ENCODE peak calls at places on chromosomes 12 and 14, in six cellular contexts. C, H, X, K, Y and E are unnamed samples.

GRCh38 chr12:2672863-2673262 is 121.9 kb upstream of the FKBP4 start:
- DNase-seq in C (no peak), H (no peak), X (no peak), K (no peak), Y (no peak), E (no peak)

GRCh38 chr12:117148642-117149041 is 41.6 kb downstream of the FBXO21 start:
- DNase-seq in C (no peak), H (no peak), X (no peak), K (no peak), Y (no peak), E (no peak)

GRCh38 chr12:54523637-54524036 is 25.8 kb upstream of the PDE1B start:
- DNase-seq in C (no peak), H (no peak), X (no peak), K (no peak), Y (no peak), E (no peak)

GRCh38 chr12:110708917-110709316 is 20.0 kb upstream of the HVCN1 start:
- DNase-seq in C (no peak), H (no peak), X (no peak), K (no peak), Y (no peak), E (no peak)

GRCh38 chr12:52010692-52011601 is 4.2 kb downstream of the TAMALIN start:
- DNase-seq in C (no peak), H (no peak), X (no peak), K (no peak), Y (no peak), E (no peak)

GRCh38 chr14:101215936-101216335 is 312.4 kb upstream of the RTL1 start:
- DNase-seq in C (no peak), H (no peak), X (no peak), K (no peak), Y (peak), E (no peak)

GRCh38 chr12:40451661-40452060 is 226.9 kb downstream of the LRRK2 start:
- DNase-seq in C (no peak), H (no peak), X (no peak), K (no peak), Y (no peak), E (no peak)

GRCh38 chr14:70339970-70340369 is 19.5 kb downstream of the COX16 start:
- DNase-seq in C (no peak), H (no peak), X (no peak), K (no peak), Y (no peak), E (no peak)

GRCh38 chr12:2624543-2625266 is 170.1 kb upstream of the FKBP4 start:
- DNase-seq in C (no peak), H (peak), X (no peak), K (no peak), Y (no peak), E (no peak)

DNA sequence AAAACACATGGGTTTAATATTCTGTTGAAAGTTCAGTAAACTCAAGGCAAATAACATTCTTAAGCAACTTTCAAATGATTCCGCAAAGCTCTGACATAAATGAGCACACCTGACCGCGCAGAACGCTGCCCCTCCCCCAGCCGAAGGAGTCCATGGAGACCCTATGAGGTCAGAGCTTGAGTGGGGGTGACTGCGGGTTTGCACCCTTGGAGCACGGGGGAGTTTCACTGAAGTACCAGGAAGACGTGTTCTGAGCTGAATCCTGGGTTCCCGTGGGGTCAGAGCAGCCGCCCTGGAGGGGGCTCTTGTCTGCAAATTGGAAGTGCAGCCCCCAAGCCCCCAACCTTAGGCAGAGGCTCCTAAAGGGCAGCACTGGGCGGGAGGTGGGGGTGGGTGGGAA is 324.1 kb upstream of the SFSWAP start:
- DNase-seq in C (no peak), H (no peak), X (no peak), K (no peak), Y (no peak), E (no peak)
- TF ChIP-seq CTCF in C (no peak), H (no peak), X (no peak), K (no peak), Y (no peak), E (no peak)

GRCh38 chr14:89400529-89400928 is 16.5 kb downstream of the FOXN3 start:
- DNase-seq in C (no peak), H (no peak), X (no peak), K (no peak), Y (no peak), E (no peak)

GRCh38 chr14:89401241-89401640 is 15.8 kb downstream of the FOXN3 start:
- DNase-seq in C (no peak), H (no peak), X (no peak), K (no peak), Y (no peak), E (no peak)

GRCh38 chr14:89399157-89399556 is 17.9 kb downstream of the FOXN3 start:
- DNase-seq in C (no peak), H (no peak), X (no peak), K (no peak), Y (peak), E (no peak)

GRCh38 chr14:89397569-89397968 is 19.5 kb downstream of the FOXN3 start:
- DNase-seq in C (no peak), H (no peak), X (no peak), K (no peak), Y (no peak), E (no peak)

DNA sequence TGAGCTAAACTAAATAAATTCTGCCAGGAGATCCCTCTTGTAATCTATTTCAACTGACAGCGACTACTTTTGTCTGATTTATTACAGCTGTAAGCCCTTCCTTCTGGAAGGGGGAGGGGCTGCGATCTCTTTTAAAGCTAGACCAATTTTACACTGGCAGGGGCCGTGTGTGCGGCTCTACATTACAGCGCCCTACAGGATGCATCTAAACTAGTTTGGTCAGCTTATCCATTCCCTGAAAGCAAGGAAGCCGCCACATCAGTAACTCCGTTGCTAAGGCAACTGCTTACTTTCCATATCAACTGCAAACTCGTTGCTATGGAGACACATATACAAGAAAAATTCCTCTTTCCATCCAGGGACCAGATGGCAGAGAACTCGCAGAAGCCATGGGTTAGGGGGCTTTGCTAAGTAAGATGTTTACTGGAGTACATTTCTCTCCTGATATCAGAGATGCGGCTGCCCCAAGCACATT is 17.4 kb downstream of the FOXN3 start:
- DNase-seq in C (no peak), H (peak), X (no peak), K (no peak), Y (peak), E (no peak)
- TF ChIP-seq CTCF in C (no peak), H (no peak), X (no peak), K (no peak), Y (no peak), E (no peak)

DNA sequence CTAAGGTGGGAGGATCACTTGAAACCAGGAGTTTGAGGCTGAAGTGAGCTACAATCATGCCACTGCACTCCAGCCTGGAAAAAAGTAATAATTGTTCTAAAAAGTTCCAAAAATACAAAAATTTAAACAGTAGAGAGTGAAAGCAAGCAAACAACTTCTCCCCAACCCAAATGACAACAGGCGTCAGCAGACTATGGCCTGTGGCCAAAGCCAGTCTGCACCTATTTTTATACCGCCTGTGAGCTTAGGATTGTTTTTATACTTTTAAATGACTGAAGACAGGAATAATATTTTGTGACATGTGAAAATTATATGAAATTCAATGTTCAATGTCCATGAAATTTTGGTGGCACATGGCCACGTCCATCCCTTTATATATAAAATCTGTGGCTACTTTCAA is 48.2 kb upstream of the TMCC3 start:
- DNase-seq in C (no peak), H (no peak), X (no peak), K (no peak), Y (no peak), E (no peak)
- TF ChIP-seq CTCF in C (no peak), H (no peak), X (no peak), K (no peak), Y (no peak), E (no peak)

GRCh38 chr12:101108130-101108529 is 101.9 kb downstream of the SLC5A8 start:
- DNase-seq in C (no peak), H (no peak), X (no peak), K (no peak), Y (no peak), E (no peak)
- TF ChIP-seq CTCF in C (no peak), H (no peak), X (no peak), K (no peak), Y (no peak), E (no peak)

GRCh38 chr14:99529899-99530298 is 48.7 kb downstream of the CCNK start:
- DNase-seq in C (no peak), H (peak), X (no peak), K (no peak), Y (no peak), E (no peak)
- TF ChIP-seq CTCF in C (no peak), H (peak), X (no peak), K (no peak), Y (no peak), E (no peak)